ENCODE peak calls at places on chromosomes 4 and X, in eight cellular contexts. X is mesenchymal stem cell; K is CD8-positive, alpha-beta memory T cell; I is esophagus squamous epithelium; U is IMR-90; T is body of pancreas; V is testis; Q is Peyer's patch. Y is an unnamed sample. For H3K4me1 and H3K27me3, the result is how much of the 10 kb centered on the place peaks cover.

GRCh38 chr4:37381040-37381668 is 136.6 kb downstream of the NWD2 start:
- DNase-seq in X (no peak), K (no peak), I (no peak), U (no peak), T (no peak), V (no peak), Q (no peak), Y (no peak)

GRCh38 chr4:139961344-139961948 is 192.5 kb downstream of the MAML3 start:
- DNase-seq in X (peak), K (no peak), I (no peak), U (no peak), T (no peak), V (no peak), Q (no peak), Y (no peak)

GRCh38 chr4:56613101-56613862 is 67.8 kb downstream of the HOPX start:
- DNase-seq in X (peak), K (no peak), I (no peak), U (peak), T (no peak), V (no peak), Q (no peak), Y (no peak)

GRCh38 chr4:154471032-154471431 is 20.6 kb downstream of the DCHS2 start:
- DNase-seq in X (no peak), K (no peak), I (no peak), U (no peak), T (no peak), V (no peak), Q (no peak), Y (no peak)

GRCh38 chrX:18929775-18930174 is 54.1 kb downstream of the PHKA2 start:
- DNase-seq in X (no peak), K (no peak), I (no peak), U (no peak), T (no peak), V (no peak), Q (no peak), Y (no peak)

GRCh38 chr4:2849267-2850140 is 5.9 kb downstream of the ADD1 start:
- DNase-seq in X (no peak), K (no peak), I (no peak), U (no peak), T (peak), V (no peak), Q (peak), Y (no peak)

GRCh38 chr4:147741190-147741788 is 9.4 kb downstream of the ARHGAP10 start:
- DNase-seq in X (peak), K (no peak), I (no peak), U (peak), T (no peak), V (no peak), Q (no peak), Y (no peak)

GRCh38 chr4:102759835-102760644 is 728 bp downstream of the MANBA start:
- DNase-seq in X (peak), K (peak), I (peak), U (peak), T (peak), V (peak), Q (no peak), Y (no peak)

GRCh38 chr4:153759407-153760226 is at the start of gene RNF175:
- DNase-seq in X (no peak), K (no peak), I (no peak), U (no peak), T (no peak), V (no peak), Q (no peak), Y (no peak)

GRCh38 chr4:123659759-123660158 is 263.2 kb downstream of the SPRY1 start:
- DNase-seq in X (no peak), K (no peak), I (no peak), U (no peak), T (no peak), V (no peak), Q (no peak), Y (no peak)

GRCh38 chr4:41748074-41748787 is at the start of gene PHOX2B:
- DNase-seq in X (no peak), K (no peak), I (no peak), U (no peak), T (no peak), V (no peak), Q (no peak), Y (no peak)

GRCh38 chrX:150977411-150978162 is 5.5 kb upstream of the HMGB3 start:
- DNase-seq in X (no peak), K (no peak), I (no peak), U (no peak), T (no peak), V (no peak), Q (no peak), Y (no peak)

GRCh38 chrX:64198046-64198445 is 7.5 kb downstream of the AMER1 start:
- DNase-seq in X (no peak), K (no peak), I (no peak), U (no peak), T (no peak), V (no peak), Q (no peak), Y (no peak)

GRCh38 chr4:182897601-182898478 is 19.3 kb downstream of the DCTD start:
- DNase-seq in X (no peak), K (no peak), I (no peak), U (no peak), T (no peak), V (no peak), Q (no peak), Y (no peak)

GRCh38 chr4:21949073-21949457 is 493 bp upstream of the KCNIP4 start:
- DNase-seq in X (no peak), K (no peak), I (no peak), U (no peak), T (no peak), V (peak), Q (peak), Y (no peak)

GRCh38 chr4:2962614-2963184 is 507 bp downstream of the NOP14 start:
- DNase-seq in X (peak), K (no peak), I (no peak), U (peak), T (no peak), V (peak), Q (no peak), Y (no peak)

GRCh38 chr4:65538571-65538970 is 131.7 kb downstream of the EPHA5 start:
- DNase-seq in X (peak), K (no peak), I (no peak), U (peak), T (no peak), V (no peak), Q (no peak), Y (no peak)

GRCh38 chr4:7515390-7515902 is 80.7 kb upstream of the PSAPL1 start:
- DNase-seq in X (peak), K (no peak), I (no peak), U (no peak), T (no peak), V (peak), Q (no peak), Y (no peak)

GRCh38 chr4:108544504-108544903 is 75.9 kb upstream of the RPL34 start:
- DNase-seq in X (peak), K (no peak), I (no peak), U (peak), T (no peak), V (no peak), Q (no peak), Y (no peak)

GRCh38 chr4:26272654-26273307 is 48.0 kb upstream of the RBPJ start:
- DNase-seq in X (peak), K (no peak), I (no peak), U (no peak), T (no peak), V (no peak), Q (no peak), Y (no peak)

GRCh38 chr4:76420311-76420710 is 630 bp downstream of the CCDC158 start:
- DNase-seq in X (no peak), K (no peak), I (no peak), U (no peak), T (peak), V (no peak), Q (no peak), Y (no peak)

GRCh38 chrX:107624893-107625292 is 3.4 kb upstream of the PRPS1 start:
- DNase-seq in X (no peak), K (no peak), I (no peak), U (no peak), T (no peak), V (no peak), Q (no peak), Y (no peak)

GRCh38 chr4:131974730-131975129 is 1174.4 kb upstream of the PCDH10 start:
- DNase-seq in X (no peak), K (no peak), I (no peak), U (no peak), T (no peak), V (no peak), Q (no peak), Y (no peak)

GRCh38 chr4:40546972-40547371 is 82.7 kb downstream of the RBM47 start:
- DNase-seq in X (no peak), K (no peak), I (no peak), U (no peak), T (no peak), V (no peak), Q (no peak), Y (no peak)

GRCh38 chrX:80807606-80808159 is 2.0 kb downstream of the BRWD3 start:
- DNase-seq in X (peak), K (no peak), I (no peak), U (no peak), T (no peak), V (no peak), Q (no peak), Y (no peak)

GRCh38 chrX:54923376-54923775 is 2.8 kb downstream of the TRO start:
- DNase-seq in X (no peak), K (no peak), I (no peak), U (no peak), T (no peak), V (no peak), Q (no peak), Y (no peak)

GRCh38 chrX:112087545-112087944 is 5.0 kb upstream of the TRPC5 start:
- DNase-seq in X (no peak), K (no peak), I (no peak), U (no peak), T (no peak), V (no peak), Q (no peak), Y (no peak)
- H3K4me3 ChIP-seq in X (no peak), K (no peak), I (no peak), U (no peak), T (no peak), V (no peak), Q (no peak), Y (no peak)

GRCh38 chr4:1199556-1200331 is 27.4 kb upstream of the SPON2 start:
- DNase-seq in X (no peak), K (no peak), I (no peak), U (no peak), T (peak), V (peak), Q (peak), Y (no peak)
- H3K4me1 ChIP-seq in X (half or more), K (under half), I (under half), U (under half), T (under half), V (under half), Q (under half), Y (under half)

GRCh38 chr4:184344435-184344834 is 126.8 kb upstream of the ENPP6 start:
- DNase-seq in X (no peak), K (no peak), I (no peak), U (no peak), T (no peak), V (no peak), Q (no peak), Y (no peak)
- H3K27me3 ChIP-seq in X (under half), K (under half), I (under half), U (under half), T (under half), V (under half), Q (under half), Y (under half)

GRCh38 chr4:74934016-74934821 is 1.3 kb downstream of the PARM1 start:
- DNase-seq in X (peak), K (no peak), I (no peak), U (peak), T (peak), V (peak), Q (peak), Y (no peak)
- H3K4me3 ChIP-seq in X (peak), K (no peak), I (peak), U (peak), T (peak), V (peak), Q (peak), Y (peak)

DNA sequence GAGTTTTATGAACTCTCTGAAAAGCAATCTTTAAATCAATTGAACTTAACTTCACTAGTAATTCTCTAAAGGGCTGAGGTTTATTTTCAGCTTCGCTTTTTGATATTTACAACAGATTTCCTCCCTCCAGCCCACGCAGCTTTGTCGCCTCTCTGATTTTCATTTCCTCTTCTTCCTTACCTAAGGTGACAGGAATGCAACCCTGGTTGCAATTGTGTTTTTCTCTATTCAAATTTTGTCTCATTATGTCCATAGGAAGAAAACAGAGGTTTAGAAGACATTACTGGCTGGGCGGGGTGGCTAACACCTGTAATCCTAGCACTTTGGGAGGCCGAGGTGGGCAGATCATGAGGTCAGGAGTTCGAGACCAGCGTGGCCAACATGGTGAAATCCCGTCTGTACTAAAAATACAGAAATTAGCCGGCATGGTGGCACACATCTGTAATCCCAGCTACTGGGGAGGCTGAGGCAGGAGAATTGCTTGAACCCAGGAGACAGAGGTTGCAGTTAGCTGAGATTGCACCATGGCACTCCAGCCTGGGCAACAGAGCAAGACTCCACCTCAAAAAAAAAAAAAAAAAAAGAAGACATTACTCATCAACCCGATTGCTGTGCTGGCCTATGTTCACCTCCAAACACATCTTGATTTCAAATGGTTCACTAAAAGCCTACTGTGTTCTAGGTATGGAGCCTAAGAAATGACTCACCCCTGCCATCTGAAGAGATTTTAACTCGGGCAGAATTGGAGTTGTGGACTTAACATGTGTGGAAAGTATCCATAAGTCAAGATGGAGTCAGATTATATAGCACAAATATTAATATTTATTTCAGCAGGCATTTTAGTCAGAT is 36.8 kb downstream of the VSIG4 start:
- DNase-seq in X (no peak), K (no peak), I (no peak), U (no peak), T (no peak), V (no peak), Q (no peak), Y (no peak)
- H3K4me1 ChIP-seq in X (under half), K (half or more), I (under half), U (under half), T (under half), V (under half), Q (under half), Y (under half)

GRCh38 chrX:47723689-47724088 is 64.7 kb upstream of the UXT start:
- DNase-seq in X (no peak), K (no peak), I (no peak), U (no peak), T (peak), V (no peak), Q (no peak), Y (peak)
- H3K27me3 ChIP-seq in X (under half), K (under half), I (under half), U (under half), T (under half), V (under half), Q (under half), Y (under half)

DNA sequence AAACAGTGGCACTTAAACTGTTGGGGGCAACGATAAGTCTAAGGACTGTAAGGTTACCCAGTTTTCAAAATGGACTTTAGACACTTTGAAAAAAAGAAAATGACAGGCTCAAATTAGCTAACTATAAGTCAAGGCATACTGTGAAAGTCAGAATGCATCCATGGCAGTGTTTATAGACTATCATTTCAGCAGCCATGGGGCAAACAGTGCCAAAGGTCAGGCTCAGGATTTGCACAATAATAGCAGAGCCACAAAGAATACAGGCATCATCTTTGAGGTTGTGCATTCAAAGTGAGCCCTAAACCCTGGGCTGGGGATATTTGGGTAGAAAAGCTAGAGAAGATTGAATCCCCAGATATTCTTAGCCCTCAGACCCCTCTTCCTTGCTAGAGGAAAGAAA is 104.5 kb downstream of the CXCL13 start:
- DNase-seq in X (no peak), K (no peak), I (no peak), U (no peak), T (no peak), V (no peak), Q (no peak), Y (no peak)
- H3K4me3 ChIP-seq in X (no peak), K (no peak), I (no peak), U (no peak), T (no peak), V (no peak), Q (no peak), Y (no peak)

Y was measured in iPS DF 6.9.